ENCODE peak calls at places on chromosomes 2 and 18, in nine cellular contexts. Y, R, C, W, P, M, E, B and F are unnamed samples.

GRCh38 chr2:197306691-197307030 is 3.9 kb downstream of the ANKRD44 start:
- DNase-seq in Y (peak), R (peak), C (peak), W (no peak), P (no peak), M (no peak), E (no peak), B (peak), F (no peak)

GRCh38 chr2:31240406-31241365 is 6.7 kb downstream of the EHD3 start:
- DNase-seq in Y (no peak), R (no peak), C (no peak), W (no peak), P (no peak), M (no peak), E (no peak), B (peak), F (no peak)

GRCh38 chr2:152804687-152805408 is 86.4 kb downstream of the ARL6IP6 start:
- DNase-seq in Y (no peak), R (no peak), C (no peak), W (no peak), P (peak), M (no peak), E (no peak), B (no peak), F (no peak)

GRCh38 chr2:54704688-54705605 is 18.5 kb upstream of the EML6 start:
- DNase-seq in Y (peak), R (peak), C (peak), W (peak), P (no peak), M (no peak), E (no peak), B (no peak), F (no peak)

GRCh38 chr18:50429207-50429948 is 54.5 kb downstream of the SKA1 start:
- DNase-seq in Y (no peak), R (no peak), C (peak), W (peak), P (no peak), M (no peak), E (peak), B (no peak), F (no peak)

GRCh38 chr2:121689356-121689755 is 40.1 kb upstream of the CLASP1 start:
- DNase-seq in Y (no peak), R (peak), C (peak), W (no peak), P (no peak), M (peak), E (peak), B (no peak), F (no peak)

GRCh38 chr18:65257157-65257556 is 493.7 kb upstream of the CDH7 start:
- DNase-seq in Y (no peak), R (no peak), C (no peak), W (no peak), P (no peak), M (no peak), E (no peak), B (no peak), F (no peak)

GRCh38 chr18:57790316-57790715 is 12.8 kb downstream of the ATP8B1 start:
- DNase-seq in Y (no peak), R (no peak), C (no peak), W (no peak), P (no peak), M (no peak), E (no peak), B (no peak), F (no peak)

GRCh38 chr2:47554311-47554905 is 151.5 kb downstream of the MSH2 start:
- DNase-seq in Y (no peak), R (peak), C (no peak), W (no peak), P (no peak), M (no peak), E (no peak), B (no peak), F (no peak)

GRCh38 chr2:127004893-127005600 is 101.9 kb downstream of the BIN1 start:
- DNase-seq in Y (no peak), R (no peak), C (no peak), W (no peak), P (no peak), M (no peak), E (no peak), B (no peak), F (no peak)

GRCh38 chr2:60215295-60215990 is 338.0 kb downstream of the BCL11A start:
- DNase-seq in Y (no peak), R (no peak), C (no peak), W (no peak), P (peak), M (no peak), E (no peak), B (no peak), F (no peak)

GRCh38 chr18:45860971-45861370 is 35.5 kb downstream of the SIGLEC15 start:
- DNase-seq in Y (no peak), R (peak), C (no peak), W (no peak), P (no peak), M (no peak), E (no peak), B (no peak), F (no peak)

GRCh38 chr2:47076586-47077441 is 78.3 kb downstream of the STPG4 start:
- DNase-seq in Y (peak), R (peak), C (peak), W (peak), P (no peak), M (no peak), E (peak), B (no peak), F (no peak)

GRCh38 chr2:137886432-137886831 is 77.8 kb upstream of the HNMT start:
- DNase-seq in Y (peak), R (no peak), C (peak), W (peak), P (no peak), M (no peak), E (no peak), B (no peak), F (no peak)

GRCh38 chr2:134212726-134213125 is 41.1 kb upstream of the MGAT5 start:
- DNase-seq in Y (no peak), R (no peak), C (no peak), W (no peak), P (no peak), M (no peak), E (no peak), B (no peak), F (no peak)

GRCh38 chr2:3689998-3690748 is 13.2 kb upstream of the DCDC2C start:
- DNase-seq in Y (no peak), R (no peak), C (no peak), W (no peak), P (no peak), M (no peak), E (no peak), B (no peak), F (no peak)

GRCh38 chr18:57709335-57709734 is 87.7 kb upstream of the NARS1 start:
- DNase-seq in Y (no peak), R (no peak), C (no peak), W (no peak), P (no peak), M (no peak), E (no peak), B (no peak), F (no peak)

GRCh38 chr2:169640104-169640503 is 54.1 kb downstream of the CFAP210 start:
- DNase-seq in Y (no peak), R (no peak), C (no peak), W (no peak), P (no peak), M (no peak), E (no peak), B (no peak), F (no peak)

GRCh38 chr2:219713110-219713509 is 85.7 kb downstream of the SLC4A3 start:
- DNase-seq in Y (peak), R (peak), C (peak), W (no peak), P (no peak), M (no peak), E (no peak), B (no peak), F (no peak)

GRCh38 chr2:25309402-25309801 is 32.3 kb downstream of the DNMT3A start:
- DNase-seq in Y (no peak), R (peak), C (peak), W (peak), P (no peak), M (peak), E (peak), B (no peak), F (peak)

GRCh38 chr2:10620481-10620880 is 69.3 kb downstream of the NOL10 start:
- DNase-seq in Y (peak), R (peak), C (peak), W (no peak), P (no peak), M (no peak), E (peak), B (no peak), F (no peak)

GRCh38 chr2:29747786-29748470 is 173.5 kb downstream of the ALK start:
- DNase-seq in Y (peak), R (peak), C (peak), W (peak), P (no peak), M (no peak), E (peak), B (no peak), F (no peak)

GRCh38 chr2:32750880-32751279 is 123.0 kb downstream of the TTC27 start:
- DNase-seq in Y (peak), R (no peak), C (peak), W (no peak), P (no peak), M (no peak), E (no peak), B (no peak), F (no peak)

GRCh38 chr18:25125670-25126069 is 226.3 kb downstream of the ZNF521 start:
- DNase-seq in Y (no peak), R (no peak), C (no peak), W (no peak), P (no peak), M (no peak), E (no peak), B (no peak), F (no peak)

GRCh38 chr2:68345129-68345875 is 19.8 kb upstream of the PLEK start:
- DNase-seq in Y (no peak), R (no peak), C (no peak), W (no peak), P (no peak), M (no peak), E (no peak), B (no peak), F (no peak)

GRCh38 chr2:230097841-230098240 is 29.1 kb upstream of the SLC16A14 start:
- DNase-seq in Y (no peak), R (no peak), C (peak), W (no peak), P (no peak), M (no peak), E (no peak), B (no peak), F (no peak)

GRCh38 chr18:58313491-58314032 is 269.5 kb downstream of the NEDD4L start:
- DNase-seq in Y (peak), R (no peak), C (peak), W (no peak), P (no peak), M (no peak), E (no peak), B (no peak), F (no peak)

GRCh38 chr18:62279561-62279960 is 45.5 kb upstream of the TNFRSF11A start:
- DNase-seq in Y (no peak), R (no peak), C (no peak), W (no peak), P (no peak), M (no peak), E (no peak), B (no peak), F (no peak)

GRCh38 chr18:23924813-23925212 is 89.7 kb upstream of the TTC39C start:
- DNase-seq in Y (no peak), R (peak), C (no peak), W (no peak), P (no peak), M (no peak), E (peak), B (no peak), F (no peak)

GRCh38 chr18:8319798-8320477 is 289.3 kb upstream of the RAB12 start:
- DNase-seq in Y (no peak), R (peak), C (no peak), W (no peak), P (no peak), M (no peak), E (no peak), B (no peak), F (no peak)

GRCh38 chr2:26363323-26363722 is 16.7 kb upstream of the ADGRF3 start:
- DNase-seq in Y (peak), R (peak), C (peak), W (no peak), P (no peak), M (no peak), E (peak), B (no peak), F (no peak)

GRCh38 chr2:181751266-181752030 is 71.1 kb upstream of the NEUROD1 start:
- DNase-seq in Y (no peak), R (no peak), C (no peak), W (no peak), P (peak), M (no peak), E (no peak), B (no peak), F (no peak)

GRCh38 chr18:6382968-6383367 is 31.7 kb downstream of the L3MBTL4 start:
- DNase-seq in Y (no peak), R (no peak), C (no peak), W (no peak), P (no peak), M (no peak), E (no peak), B (no peak), F (no peak)

GRCh38 chr2:235030936-235031335 is 79.1 kb downstream of the SH3BP4 start:
- DNase-seq in Y (no peak), R (no peak), C (no peak), W (no peak), P (no peak), M (no peak), E (no peak), B (no peak), F (no peak)

GRCh38 chr2:46306988-46307655 is 9.9 kb downstream of the EPAS1 start:
- DNase-seq in Y (no peak), R (no peak), C (no peak), W (no peak), P (no peak), M (no peak), E (no peak), B (no peak), F (no peak)

GRCh38 chr2:199760574-199760973 is 90.4 kb downstream of the FTCDNL1 start:
- DNase-seq in Y (no peak), R (no peak), C (no peak), W (no peak), P (no peak), M (no peak), E (no peak), B (no peak), F (no peak)
- TF ChIP-seq CTCF in Y (no peak), R (no peak), C (no peak), W (no peak), P (no peak), M (no peak), E (no peak), B (no peak), F (no peak)

DNA sequence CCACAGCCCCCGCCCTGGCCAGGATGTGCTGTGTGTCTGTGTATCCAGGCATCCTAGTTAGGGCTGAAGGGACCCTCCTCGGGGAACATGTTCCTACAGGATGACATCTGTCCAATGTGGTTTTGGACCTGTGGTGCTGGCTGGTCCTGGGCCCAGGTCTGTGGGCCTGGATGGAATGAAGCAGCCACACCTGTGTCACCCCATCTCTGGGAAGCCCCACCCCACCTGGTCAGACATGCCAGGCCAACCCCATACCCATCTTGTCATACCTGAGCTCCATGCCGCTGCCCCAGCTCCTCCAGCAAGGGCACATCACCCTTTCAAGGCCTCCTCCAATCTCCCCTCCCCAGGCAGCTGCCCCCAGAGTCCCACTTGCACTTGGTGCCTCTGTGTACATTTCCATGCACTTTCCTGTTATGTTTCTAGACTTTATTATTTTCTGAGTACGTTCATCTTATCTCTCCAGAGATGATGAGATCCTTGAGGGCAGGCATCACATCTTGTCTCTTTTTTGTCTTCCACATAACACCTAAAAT is 24.1 kb upstream of the PLB1 start:
- DNase-seq in Y (no peak), R (no peak), C (no peak), W (no peak), P (no peak), M (no peak), E (no peak), B (no peak), F (no peak)
- TF ChIP-seq CTCF in Y (no peak), R (no peak), C (no peak), W (no peak), P (no peak), M (no peak), E (no peak), B (no peak), F (no peak)

DNA sequence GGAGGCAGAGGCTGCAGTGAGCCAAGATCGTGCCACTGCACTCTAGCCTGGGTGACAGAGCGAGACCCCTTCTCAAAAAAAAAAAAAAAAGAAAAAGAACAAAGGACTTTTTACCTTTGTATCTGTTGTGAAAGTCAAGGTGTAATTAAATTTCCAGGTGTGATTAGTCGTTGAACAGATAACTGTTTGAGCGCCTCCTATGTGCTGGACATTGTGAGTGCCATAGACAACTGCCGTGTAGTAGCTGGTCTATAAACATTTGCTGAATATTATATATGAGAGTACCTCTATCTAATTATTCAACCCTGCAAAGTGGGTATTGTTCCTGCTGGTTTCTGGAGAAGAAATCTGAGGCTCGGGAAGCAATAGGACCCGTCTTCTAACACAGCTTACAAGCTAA is 71.8 kb downstream of the ASAP2 start:
- DNase-seq in Y (no peak), R (no peak), C (no peak), W (no peak), P (no peak), M (no peak), E (no peak), B (no peak), F (no peak)
- TF ChIP-seq CTCF in Y (peak), R (no peak), C (no peak), W (peak), P (no peak), M (no peak), E (no peak), B (no peak), F (no peak)

GRCh38 chr2:11669454-11670291 is at the start of gene NTSR2:
- DNase-seq in Y (peak), R (peak), C (peak), W (no peak), P (peak), M (peak), E (peak), B (peak), F (peak)
- TF ChIP-seq CTCF in Y (no peak), R (no peak), C (peak), W (no peak), P (no peak), M (no peak), E (no peak), B (no peak), F (no peak)

GRCh38 chr2:165778653-165779451 is 15.2 kb downstream of the GALNT3 start:
- DNase-seq in Y (no peak), R (no peak), C (no peak), W (no peak), P (peak), M (no peak), E (no peak), B (no peak), F (no peak)
- TF ChIP-seq CTCF in Y (peak), R (peak), C (peak), W (peak), P (peak), M (peak), E (peak), B (no peak), F (peak)